ENCODE peak calls at places on chromosomes 3 and 15, in four cellular contexts. One of them, this sample, is unnamed.
A peak's percentile ranks its signal among the peaks of the same experiment; 100 is the strongest.

GRCh38 chr3:45056608-45057301 is 30.7 kb downstream of the CLEC3B start:
- DNase-seq in endothelial cell of umbilical vein: no peak
- DNase-seq in lower lobe of right lung: no peak
- DNase-seq in heart right ventricle: no peak
- DNase-seq in this sample: no peak

GRCh38 chr15:99123706-99124451 is 19.0 kb downstream of the SYNM start:
- DNase-seq in endothelial cell of umbilical vein: peak; percentile 95
- DNase-seq in heart right ventricle: peak; percentile 86
- DNase-seq in lower lobe of right lung: peak; percentile 69
- DNase-seq in this sample: peak; percentile 99

GRCh38 chr15:98144388-98144787 is 183.9 kb downstream of the ARRDC4 start:
- DNase-seq in lower lobe of right lung: no peak
- DNase-seq in heart right ventricle: no peak
- DNase-seq in endothelial cell of umbilical vein: no peak
- DNase-seq in this sample: no peak

GRCh38 chr3:143302638-143303171 is 183.1 kb downstream of the CHST2 start:
- DNase-seq in heart right ventricle: peak; percentile 74
- DNase-seq in lower lobe of right lung: peak; percentile 48
- DNase-seq in endothelial cell of umbilical vein: peak; percentile 90
- DNase-seq in this sample: peak; percentile 63

GRCh38 chr15:95277266-95277665 is 1045.9 kb downstream of the MCTP2 start:
- DNase-seq in endothelial cell of umbilical vein: no peak
- DNase-seq in lower lobe of right lung: no peak
- DNase-seq in heart right ventricle: no peak
- DNase-seq in this sample: peak; percentile 77

GRCh38 chr3:34277110-34277509 is 478.7 kb downstream of the PDCD6IP start:
- DNase-seq in endothelial cell of umbilical vein: no peak
- DNase-seq in heart right ventricle: no peak
- DNase-seq in lower lobe of right lung: no peak
- DNase-seq in this sample: no peak

GRCh38 chr3:150756491-150757059 is 6.4 kb downstream of the SIAH2 start:
- DNase-seq in endothelial cell of umbilical vein: no peak
- DNase-seq in heart right ventricle: no peak
- DNase-seq in lower lobe of right lung: no peak
- DNase-seq in this sample: no peak

GRCh38 chr3:99549918-99550603 is 88.3 kb upstream of the COL8A1 start:
- DNase-seq in lower lobe of right lung: no peak
- DNase-seq in endothelial cell of umbilical vein: peak; percentile 84
- DNase-seq in heart right ventricle: no peak
- DNase-seq in this sample: no peak

GRCh38 chr3:123167686-123168085 is 34.1 kb upstream of the SEC22A start:
- DNase-seq in lower lobe of right lung: no peak
- DNase-seq in endothelial cell of umbilical vein: no peak
- DNase-seq in heart right ventricle: no peak
- DNase-seq in this sample: no peak

GRCh38 chr3:14344351-14344750 is 58.1 kb upstream of the SLC6A6 start:
- DNase-seq in endothelial cell of umbilical vein: no peak
- DNase-seq in heart right ventricle: no peak
- DNase-seq in lower lobe of right lung: no peak
- DNase-seq in this sample: no peak

GRCh38 chr3:189967254-189967865 is 153.3 kb downstream of the P3H2 start:
- DNase-seq in lower lobe of right lung: no peak
- DNase-seq in heart right ventricle: peak; percentile 39
- DNase-seq in endothelial cell of umbilical vein: peak; percentile 71
- DNase-seq in this sample: peak; percentile 41

GRCh38 chr15:70099966-70100494 is 2.3 kb upstream of the TLE3 start:
- DNase-seq in lower lobe of right lung: no peak
- DNase-seq in endothelial cell of umbilical vein: no peak
- DNase-seq in heart right ventricle: no peak
- DNase-seq in this sample: no peak

GRCh38 chr3:24952388-24952787 is 457.7 kb upstream of the THRB start:
- DNase-seq in endothelial cell of umbilical vein: no peak
- DNase-seq in heart right ventricle: no peak
- DNase-seq in lower lobe of right lung: no peak
- DNase-seq in this sample: no peak

GRCh38 chr3:58690490-58690889 is 23.9 kb upstream of the FAM3D start:
- DNase-seq in heart right ventricle: no peak
- DNase-seq in endothelial cell of umbilical vein: no peak
- DNase-seq in lower lobe of right lung: no peak
- DNase-seq in this sample: no peak
- H3K9me3 ChIP-seq in heart right ventricle: no peaks in the 10 kb centered on the region
- H3K9me3 ChIP-seq in endothelial cell of umbilical vein: peaks cover 1% of the 10 kb centered on the region
- H3K9me3 ChIP-seq in lower lobe of right lung: peaks cover 10% of the 10 kb centered on the region
- H3K9me3 ChIP-seq in this sample: no peaks in the 10 kb centered on the region

GRCh38 chr3:159796226-159796625 is 192.4 kb upstream of the IL12A start:
- DNase-seq in lower lobe of right lung: no peak
- DNase-seq in heart right ventricle: no peak
- DNase-seq in endothelial cell of umbilical vein: no peak
- DNase-seq in this sample: no peak

GRCh38 chr3:159797771-159798170 is 190.9 kb upstream of the IL12A start:
- DNase-seq in lower lobe of right lung: no peak
- DNase-seq in endothelial cell of umbilical vein: peak; percentile 56
- DNase-seq in heart right ventricle: no peak
- DNase-seq in this sample: no peak

GRCh38 chr3:159795050-159795449 is 193.6 kb upstream of the IL12A start:
- DNase-seq in heart right ventricle: peak; percentile 38
- DNase-seq in lower lobe of right lung: no peak
- DNase-seq in endothelial cell of umbilical vein: no peak
- DNase-seq in this sample: no peak

GRCh38 chr3:159796744-159797143 is 191.9 kb upstream of the IL12A start:
- DNase-seq in heart right ventricle: no peak
- DNase-seq in endothelial cell of umbilical vein: peak; percentile 86
- DNase-seq in lower lobe of right lung: no peak
- DNase-seq in this sample: no peak

DNA sequence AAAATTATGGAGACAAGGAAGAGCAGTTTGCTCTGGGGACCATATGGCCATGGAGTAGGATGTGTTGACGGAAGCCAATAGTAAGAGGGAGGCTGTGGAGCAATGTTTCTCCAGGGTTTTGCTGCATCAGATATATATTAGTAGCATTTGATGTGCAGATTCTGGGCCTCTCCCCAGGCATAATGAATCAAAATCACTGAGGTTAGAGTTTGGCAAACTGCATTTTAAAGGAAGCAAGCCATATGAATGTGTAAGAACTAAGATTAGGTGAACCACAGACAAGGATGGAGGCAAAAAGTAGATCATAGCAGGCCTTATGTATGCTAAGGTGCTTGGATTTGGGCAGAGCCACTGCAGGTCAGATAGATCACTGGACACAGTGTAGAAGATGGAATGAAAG is 192.9 kb upstream of the IL12A start:
- DNase-seq in lower lobe of right lung: no peak
- DNase-seq in heart right ventricle: no peak
- DNase-seq in endothelial cell of umbilical vein: no peak
- DNase-seq in this sample: no peak
- H3K9me3 ChIP-seq in lower lobe of right lung: no peaks in the 10 kb centered on the region
- H3K9me3 ChIP-seq in heart right ventricle: no peaks in the 10 kb centered on the region
- H3K9me3 ChIP-seq in endothelial cell of umbilical vein: no peaks in the 10 kb centered on the region
- H3K9me3 ChIP-seq in this sample: no peaks in the 10 kb centered on the region

GRCh38 chr3:58962040-58962651 is 87.7 kb downstream of the CFAP20DC start:
- DNase-seq in heart right ventricle: no peak
- DNase-seq in lower lobe of right lung: no peak
- DNase-seq in endothelial cell of umbilical vein: no peak
- DNase-seq in this sample: no peak
- H3K9me3 ChIP-seq in heart right ventricle: no peaks in the 10 kb centered on the region
- H3K9me3 ChIP-seq in lower lobe of right lung: no peaks in the 10 kb centered on the region
- H3K9me3 ChIP-seq in endothelial cell of umbilical vein: no peaks in the 10 kb centered on the region
- H3K9me3 ChIP-seq in this sample: no peaks in the 10 kb centered on the region

GRCh38 chr3:20563236-20563635 is 377.2 kb upstream of the SGO1 start:
- DNase-seq in lower lobe of right lung: no peak
- DNase-seq in heart right ventricle: no peak
- DNase-seq in endothelial cell of umbilical vein: no peak
- DNase-seq in this sample: no peak

GRCh38 chr3:20561166-20561565 is 375.2 kb upstream of the SGO1 start:
- DNase-seq in heart right ventricle: no peak
- DNase-seq in lower lobe of right lung: no peak
- DNase-seq in endothelial cell of umbilical vein: no peak
- DNase-seq in this sample: no peak

GRCh38 chr3:20569310-20569709 is 383.3 kb upstream of the SGO1 start:
- DNase-seq in endothelial cell of umbilical vein: no peak
- DNase-seq in heart right ventricle: no peak
- DNase-seq in lower lobe of right lung: no peak
- DNase-seq in this sample: no peak

GRCh38 chr3:20564966-20565365 is 379.0 kb upstream of the SGO1 start:
- DNase-seq in heart right ventricle: no peak
- DNase-seq in endothelial cell of umbilical vein: no peak
- DNase-seq in lower lobe of right lung: no peak
- DNase-seq in this sample: no peak

GRCh38 chr3:20563985-20564384 is 378.0 kb upstream of the SGO1 start:
- DNase-seq in lower lobe of right lung: no peak
- DNase-seq in heart right ventricle: no peak
- DNase-seq in endothelial cell of umbilical vein: no peak
- DNase-seq in this sample: no peak
- H3K9me3 ChIP-seq in lower lobe of right lung: no peaks in the 10 kb centered on the region
- H3K9me3 ChIP-seq in heart right ventricle: no peaks in the 10 kb centered on the region
- H3K9me3 ChIP-seq in endothelial cell of umbilical vein: no peaks in the 10 kb centered on the region
- H3K9me3 ChIP-seq in this sample: peaks cover 2% of the 10 kb centered on the region

GRCh38 chr15:25088261-25088790 is 133.5 kb downstream of the SNRPN start:
- DNase-seq in heart right ventricle: no peak
- DNase-seq in lower lobe of right lung: no peak
- DNase-seq in endothelial cell of umbilical vein: no peak
- DNase-seq in this sample: no peak

GRCh38 chr15:25092661-25093060 is 137.9 kb downstream of the SNRPN start:
- DNase-seq in lower lobe of right lung: no peak
- DNase-seq in endothelial cell of umbilical vein: no peak
- DNase-seq in heart right ventricle: no peak
- DNase-seq in this sample: no peak

GRCh38 chr15:25091421-25092158 is 136.8 kb downstream of the SNRPN start:
- DNase-seq in endothelial cell of umbilical vein: no peak
- DNase-seq in lower lobe of right lung: no peak
- DNase-seq in heart right ventricle: no peak
- DNase-seq in this sample: peak; percentile 16

GRCh38 chr15:25089577-25089976 is 134.8 kb downstream of the SNRPN start:
- DNase-seq in heart right ventricle: no peak
- DNase-seq in endothelial cell of umbilical vein: no peak
- DNase-seq in lower lobe of right lung: no peak
- DNase-seq in this sample: no peak

DNA sequence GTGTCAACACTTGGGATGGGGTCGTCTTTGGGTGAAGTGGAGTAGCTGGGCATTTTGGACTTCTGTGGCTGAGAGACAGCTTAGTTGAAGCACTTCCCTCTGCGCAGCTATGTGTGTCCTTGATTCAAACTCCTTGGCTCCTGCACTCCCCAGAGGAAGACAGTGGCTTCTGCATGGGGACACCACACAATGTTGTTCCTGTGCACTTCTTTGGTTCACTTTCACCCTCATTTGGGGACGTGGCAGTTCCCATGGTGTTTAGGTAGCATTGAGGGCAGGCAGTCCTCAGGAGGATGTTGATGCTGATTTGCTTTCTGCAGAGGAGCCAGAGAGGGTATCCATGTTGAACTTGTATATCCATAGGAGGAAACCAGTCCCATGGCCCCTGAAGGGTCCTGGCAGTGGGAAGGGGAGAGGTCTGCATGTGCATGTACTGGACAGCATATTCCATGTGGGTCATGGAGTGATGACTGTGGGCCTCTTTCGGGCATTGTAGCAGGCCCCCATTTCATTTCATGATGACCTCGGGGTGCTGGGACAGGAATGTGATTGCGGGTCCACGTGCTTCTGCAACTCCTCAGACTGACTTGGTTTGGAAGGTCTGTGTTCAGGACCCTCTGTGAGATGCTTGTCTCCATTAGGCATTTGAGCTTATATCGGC is 135.4 kb downstream of the SNRPN start:
- DNase-seq in heart right ventricle: no peak
- DNase-seq in lower lobe of right lung: no peak
- DNase-seq in endothelial cell of umbilical vein: no peak
- DNase-seq in this sample: peak; percentile 23
- H3K9me3 ChIP-seq in heart right ventricle: no peaks in the 10 kb centered on the region
- H3K9me3 ChIP-seq in lower lobe of right lung: peaks cover 99% of the 10 kb centered on the region
- H3K9me3 ChIP-seq in endothelial cell of umbilical vein: no peaks in the 10 kb centered on the region
- H3K9me3 ChIP-seq in this sample: peaks cover 5% of the 10 kb centered on the region

This sample was measured in SJSA1.